ENCODE peak calls at places on chromosome 15, in eight cellular contexts. One of them, this sample, is unnamed.

GRCh38 chr15:40684381-40684780 is 10.6 kb upstream of the RAD51 start:
- DNase-seq in activated naive CD8-positive, alpha-beta T cell treated with anti-CD3 and anti-CD28 coated beads, Interleukin-2, amount 10 ng/mL, durations not matched to agents 7 days and 5 days: no peak
- DNase-seq in iPS-NIHi11: no peak
- DNase-seq in germinal center: no peak
- DNase-seq in T-cell: no peak
- DNase-seq in OCI-LY7: no peak
- DNase-seq in stimulated activated naive CD4-positive, alpha-beta T cell: no peak
- DNase-seq in HT1080: no peak
- DNase-seq in this sample: no peak

GRCh38 chr15:80988148-80988796 is 1.3 kb downstream of the MESD start:
- DNase-seq in activated naive CD8-positive, alpha-beta T cell treated with anti-CD3 and anti-CD28 coated beads, Interleukin-2, amount 10 ng/mL, durations not matched to agents 7 days and 5 days: no peak
- DNase-seq in iPS-NIHi11: no peak
- DNase-seq in germinal center: no peak
- DNase-seq in T-cell: no peak
- DNase-seq in OCI-LY7: no peak
- DNase-seq in stimulated activated naive CD4-positive, alpha-beta T cell: no peak
- DNase-seq in HT1080: no peak
- DNase-seq in this sample: no peak

GRCh38 chr15:90701880-90702630 is 15.1 kb upstream of the BLM start:
- DNase-seq in activated naive CD8-positive, alpha-beta T cell treated with anti-CD3 and anti-CD28 coated beads, Interleukin-2, amount 10 ng/mL, durations not matched to agents 7 days and 5 days: no peak
- DNase-seq in iPS-NIHi11: no peak
- DNase-seq in germinal center: no peak
- DNase-seq in T-cell: no peak
- DNase-seq in OCI-LY7: no peak
- DNase-seq in stimulated activated naive CD4-positive, alpha-beta T cell: no peak
- DNase-seq in HT1080: no peak
- DNase-seq in this sample: peak; percentile 27

GRCh38 chr15:62439543-62440016 is 274.5 kb upstream of the C2CD4B start:
- DNase-seq in activated naive CD8-positive, alpha-beta T cell treated with anti-CD3 and anti-CD28 coated beads, Interleukin-2, amount 10 ng/mL, durations not matched to agents 7 days and 5 days: no peak
- DNase-seq in iPS-NIHi11: no peak
- DNase-seq in germinal center: no peak
- DNase-seq in T-cell: no peak
- DNase-seq in OCI-LY7: no peak
- DNase-seq in stimulated activated naive CD4-positive, alpha-beta T cell: no peak
- DNase-seq in HT1080: no peak
- DNase-seq in this sample: no peak

GRCh38 chr15:48532938-48533337 is 112.6 kb downstream of the FBN1 start:
- DNase-seq in activated naive CD8-positive, alpha-beta T cell treated with anti-CD3 and anti-CD28 coated beads, Interleukin-2, amount 10 ng/mL, durations not matched to agents 7 days and 5 days: no peak
- DNase-seq in iPS-NIHi11: no peak
- DNase-seq in germinal center: no peak
- DNase-seq in T-cell: no peak
- DNase-seq in OCI-LY7: no peak
- DNase-seq in stimulated activated naive CD4-positive, alpha-beta T cell: no peak
- DNase-seq in HT1080: no peak
- DNase-seq in this sample: no peak

GRCh38 chr15:40407343-40407990 is 1.9 kb downstream of the IVD start:
- DNase-seq in activated naive CD8-positive, alpha-beta T cell treated with anti-CD3 and anti-CD28 coated beads, Interleukin-2, amount 10 ng/mL, durations not matched to agents 7 days and 5 days: no peak
- DNase-seq in iPS-NIHi11: no peak
- DNase-seq in germinal center: peak; percentile 76
- DNase-seq in T-cell: no peak
- DNase-seq in OCI-LY7: peak; percentile 44
- DNase-seq in stimulated activated naive CD4-positive, alpha-beta T cell: no peak
- DNase-seq in HT1080: no peak
- DNase-seq in this sample: no peak

GRCh38 chr15:58297639-58298038 is 134.2 kb upstream of the LIPC start:
- DNase-seq in activated naive CD8-positive, alpha-beta T cell treated with anti-CD3 and anti-CD28 coated beads, Interleukin-2, amount 10 ng/mL, durations not matched to agents 7 days and 5 days: no peak
- DNase-seq in iPS-NIHi11: no peak
- DNase-seq in germinal center: no peak
- DNase-seq in T-cell: no peak
- DNase-seq in OCI-LY7: no peak
- DNase-seq in stimulated activated naive CD4-positive, alpha-beta T cell: no peak
- DNase-seq in HT1080: no peak
- DNase-seq in this sample: no peak

GRCh38 chr15:83657549-83657948 is 3.6 kb downstream of the ADAMTSL3 start:
- DNase-seq in activated naive CD8-positive, alpha-beta T cell treated with anti-CD3 and anti-CD28 coated beads, Interleukin-2, amount 10 ng/mL, durations not matched to agents 7 days and 5 days: no peak
- DNase-seq in iPS-NIHi11: peak; percentile 55
- DNase-seq in germinal center: no peak
- DNase-seq in T-cell: no peak
- DNase-seq in OCI-LY7: no peak
- DNase-seq in stimulated activated naive CD4-positive, alpha-beta T cell: no peak
- DNase-seq in HT1080: no peak
- DNase-seq in this sample: no peak

GRCh38 chr15:98547741-98548166 is 100.6 kb upstream of the IGF1R start:
- DNase-seq in activated naive CD8-positive, alpha-beta T cell treated with anti-CD3 and anti-CD28 coated beads, Interleukin-2, amount 10 ng/mL, durations not matched to agents 7 days and 5 days: no peak
- DNase-seq in iPS-NIHi11: peak; percentile 42
- DNase-seq in germinal center: no peak
- DNase-seq in T-cell: no peak
- DNase-seq in OCI-LY7: no peak
- DNase-seq in stimulated activated naive CD4-positive, alpha-beta T cell: no peak
- DNase-seq in HT1080: no peak
- DNase-seq in this sample: peak; percentile 9

GRCh38 chr15:95565201-95565600 is 765.3 kb upstream of the NR2F2 start:
- DNase-seq in activated naive CD8-positive, alpha-beta T cell treated with anti-CD3 and anti-CD28 coated beads, Interleukin-2, amount 10 ng/mL, durations not matched to agents 7 days and 5 days: no peak
- DNase-seq in iPS-NIHi11: no peak
- DNase-seq in germinal center: no peak
- DNase-seq in T-cell: no peak
- DNase-seq in OCI-LY7: no peak
- DNase-seq in stimulated activated naive CD4-positive, alpha-beta T cell: no peak
- DNase-seq in HT1080: no peak
- DNase-seq in this sample: no peak

GRCh38 chr15:40789999-40790398 is 16.9 kb upstream of the ZFYVE19 start:
- DNase-seq in activated naive CD8-positive, alpha-beta T cell treated with anti-CD3 and anti-CD28 coated beads, Interleukin-2, amount 10 ng/mL, durations not matched to agents 7 days and 5 days: no peak
- DNase-seq in iPS-NIHi11: no peak
- DNase-seq in germinal center: no peak
- DNase-seq in T-cell: no peak
- DNase-seq in OCI-LY7: no peak
- DNase-seq in stimulated activated naive CD4-positive, alpha-beta T cell: no peak
- DNase-seq in HT1080: no peak
- DNase-seq in this sample: no peak

GRCh38 chr15:68313501-68314390 is 36.2 kb downstream of the FEM1B start:
- DNase-seq in activated naive CD8-positive, alpha-beta T cell treated with anti-CD3 and anti-CD28 coated beads, Interleukin-2, amount 10 ng/mL, durations not matched to agents 7 days and 5 days: peak; percentile 19
- DNase-seq in iPS-NIHi11: no peak
- DNase-seq in germinal center: no peak
- DNase-seq in T-cell: no peak
- DNase-seq in OCI-LY7: no peak
- DNase-seq in stimulated activated naive CD4-positive, alpha-beta T cell: no peak
- DNase-seq in HT1080: no peak
- DNase-seq in this sample: no peak

GRCh38 chr15:38603271-38603670 is 38.7 kb upstream of the RASGRP1 start:
- DNase-seq in activated naive CD8-positive, alpha-beta T cell treated with anti-CD3 and anti-CD28 coated beads, Interleukin-2, amount 10 ng/mL, durations not matched to agents 7 days and 5 days: no peak
- DNase-seq in iPS-NIHi11: peak; percentile 22
- DNase-seq in germinal center: no peak
- DNase-seq in T-cell: no peak
- DNase-seq in OCI-LY7: no peak
- DNase-seq in stimulated activated naive CD4-positive, alpha-beta T cell: no peak
- DNase-seq in HT1080: no peak
- DNase-seq in this sample: no peak

GRCh38 chr15:50353999-50354837 is 780 bp downstream of the GABPB1 start:
- DNase-seq in activated naive CD8-positive, alpha-beta T cell treated with anti-CD3 and anti-CD28 coated beads, Interleukin-2, amount 10 ng/mL, durations not matched to agents 7 days and 5 days: peak; percentile 82
- DNase-seq in iPS-NIHi11: peak; percentile 42
- DNase-seq in germinal center: peak; percentile 38
- DNase-seq in T-cell: peak; percentile 39
- DNase-seq in OCI-LY7: peak; percentile 74
- DNase-seq in stimulated activated naive CD4-positive, alpha-beta T cell: peak; percentile 65
- DNase-seq in HT1080: peak; percentile 72
- DNase-seq in this sample: peak; percentile 52

GRCh38 chr15:51678081-51678480 is 3.2 kb upstream of the SCG3 start:
- DNase-seq in activated naive CD8-positive, alpha-beta T cell treated with anti-CD3 and anti-CD28 coated beads, Interleukin-2, amount 10 ng/mL, durations not matched to agents 7 days and 5 days: no peak
- DNase-seq in iPS-NIHi11: no peak
- DNase-seq in germinal center: no peak
- DNase-seq in T-cell: no peak
- DNase-seq in OCI-LY7: no peak
- DNase-seq in stimulated activated naive CD4-positive, alpha-beta T cell: no peak
- DNase-seq in HT1080: no peak
- DNase-seq in this sample: no peak

GRCh38 chr15:71811752-71812735 is 1.7 kb downstream of the NR2E3 start:
- DNase-seq in activated naive CD8-positive, alpha-beta T cell treated with anti-CD3 and anti-CD28 coated beads, Interleukin-2, amount 10 ng/mL, durations not matched to agents 7 days and 5 days: no peak
- DNase-seq in iPS-NIHi11: no peak
- DNase-seq in germinal center: no peak
- DNase-seq in T-cell: no peak
- DNase-seq in OCI-LY7: no peak
- DNase-seq in stimulated activated naive CD4-positive, alpha-beta T cell: no peak
- DNase-seq in HT1080: no peak
- DNase-seq in this sample: no peak

GRCh38 chr15:84721381-84721780 is 5.4 kb upstream of the SEC11A start:
- DNase-seq in activated naive CD8-positive, alpha-beta T cell treated with anti-CD3 and anti-CD28 coated beads, Interleukin-2, amount 10 ng/mL, durations not matched to agents 7 days and 5 days: no peak
- DNase-seq in iPS-NIHi11: no peak
- DNase-seq in germinal center: no peak
- DNase-seq in T-cell: peak; percentile 31
- DNase-seq in OCI-LY7: peak; percentile 27
- DNase-seq in stimulated activated naive CD4-positive, alpha-beta T cell: peak; percentile 37
- DNase-seq in HT1080: no peak
- DNase-seq in this sample: no peak

GRCh38 chr15:98683821-98684220 is 35.5 kb downstream of the IGF1R start:
- DNase-seq in activated naive CD8-positive, alpha-beta T cell treated with anti-CD3 and anti-CD28 coated beads, Interleukin-2, amount 10 ng/mL, durations not matched to agents 7 days and 5 days: no peak
- DNase-seq in iPS-NIHi11: no peak
- DNase-seq in germinal center: no peak
- DNase-seq in T-cell: no peak
- DNase-seq in OCI-LY7: no peak
- DNase-seq in stimulated activated naive CD4-positive, alpha-beta T cell: no peak
- DNase-seq in HT1080: no peak
- DNase-seq in this sample: no peak

GRCh38 chr15:88043396-88043795 is 213.1 kb downstream of the NTRK3 start:
- DNase-seq in activated naive CD8-positive, alpha-beta T cell treated with anti-CD3 and anti-CD28 coated beads, Interleukin-2, amount 10 ng/mL, durations not matched to agents 7 days and 5 days: no peak
- DNase-seq in iPS-NIHi11: no peak
- DNase-seq in germinal center: no peak
- DNase-seq in T-cell: no peak
- DNase-seq in OCI-LY7: no peak
- DNase-seq in stimulated activated naive CD4-positive, alpha-beta T cell: no peak
- DNase-seq in HT1080: no peak
- DNase-seq in this sample: no peak

GRCh38 chr15:84671211-84671610 is 13.2 kb upstream of the NMB start:
- DNase-seq in activated naive CD8-positive, alpha-beta T cell treated with anti-CD3 and anti-CD28 coated beads, Interleukin-2, amount 10 ng/mL, durations not matched to agents 7 days and 5 days: no peak
- DNase-seq in iPS-NIHi11: no peak
- DNase-seq in germinal center: no peak
- DNase-seq in T-cell: no peak
- DNase-seq in OCI-LY7: no peak
- DNase-seq in stimulated activated naive CD4-positive, alpha-beta T cell: no peak
- DNase-seq in HT1080: peak; percentile 40
- DNase-seq in this sample: no peak

This sample was measured in left colon.